ENCODE peak calls at places on chromosomes 13 and 19, in six cellular contexts. One of them, this sample, is unnamed.

GRCh38 chr19:43755256-43755801 is 567 bp upstream of the SMG9 start:
- DNase-seq in activated naive CD4-positive, alpha-beta T cell treated with anti-CD3 and anti-CD28 coated beads, Interleukin-2, amount 50 U/mL, for 72 hours: peak
- DNase-seq in anterior cingulate cortex: peak
- DNase-seq in NCI-H1092 treated with DMSO at 0.1 percent for 48 hours: peak
- DNase-seq in hypothalamus: peak
- DNase-seq in GM04504: no peak
- DNase-seq in this sample: no peak

GRCh38 chr19:54192972-54193371 is 1.9 kb downstream of the TSEN34 start:
- DNase-seq in activated naive CD4-positive, alpha-beta T cell treated with anti-CD3 and anti-CD28 coated beads, Interleukin-2, amount 50 U/mL, for 72 hours: no peak
- DNase-seq in anterior cingulate cortex: no peak
- DNase-seq in NCI-H1092 treated with DMSO at 0.1 percent for 48 hours: no peak
- DNase-seq in hypothalamus: no peak
- DNase-seq in GM04504: no peak
- DNase-seq in this sample: no peak

GRCh38 chr19:18333680-18334079 is 6.7 kb upstream of the PGPEP1 start:
- DNase-seq in activated naive CD4-positive, alpha-beta T cell treated with anti-CD3 and anti-CD28 coated beads, Interleukin-2, amount 50 U/mL, for 72 hours: no peak
- DNase-seq in anterior cingulate cortex: no peak
- DNase-seq in NCI-H1092 treated with DMSO at 0.1 percent for 48 hours: no peak
- DNase-seq in hypothalamus: no peak
- DNase-seq in GM04504: no peak
- DNase-seq in this sample: peak

GRCh38 chr13:97359181-97360057 is 74.5 kb upstream of the RAP2A start:
- DNase-seq in activated naive CD4-positive, alpha-beta T cell treated with anti-CD3 and anti-CD28 coated beads, Interleukin-2, amount 50 U/mL, for 72 hours: peak
- DNase-seq in anterior cingulate cortex: no peak
- DNase-seq in NCI-H1092 treated with DMSO at 0.1 percent for 48 hours: peak
- DNase-seq in hypothalamus: peak
- DNase-seq in GM04504: peak
- DNase-seq in this sample: peak

GRCh38 chr13:71758823-71759222 is 108.2 kb downstream of the DACH1 start:
- DNase-seq in activated naive CD4-positive, alpha-beta T cell treated with anti-CD3 and anti-CD28 coated beads, Interleukin-2, amount 50 U/mL, for 72 hours: no peak
- DNase-seq in anterior cingulate cortex: no peak
- DNase-seq in NCI-H1092 treated with DMSO at 0.1 percent for 48 hours: peak
- DNase-seq in hypothalamus: no peak
- DNase-seq in GM04504: no peak
- DNase-seq in this sample: peak

GRCh38 chr19:48480151-48480475 is 10.9 kb downstream of the CYTH2 start:
- DNase-seq in activated naive CD4-positive, alpha-beta T cell treated with anti-CD3 and anti-CD28 coated beads, Interleukin-2, amount 50 U/mL, for 72 hours: no peak
- DNase-seq in anterior cingulate cortex: no peak
- DNase-seq in NCI-H1092 treated with DMSO at 0.1 percent for 48 hours: no peak
- DNase-seq in hypothalamus: peak
- DNase-seq in GM04504: no peak
- DNase-seq in this sample: no peak

GRCh38 chr13:102870677-102871415 is 25.0 kb downstream of the ERCC5 start:
- DNase-seq in activated naive CD4-positive, alpha-beta T cell treated with anti-CD3 and anti-CD28 coated beads, Interleukin-2, amount 50 U/mL, for 72 hours: peak
- DNase-seq in anterior cingulate cortex: peak
- DNase-seq in NCI-H1092 treated with DMSO at 0.1 percent for 48 hours: peak
- DNase-seq in hypothalamus: peak
- DNase-seq in GM04504: peak
- DNase-seq in this sample: peak

GRCh38 chr13:62627226-62627625 is 1211.6 kb upstream of the PCDH20 start:
- DNase-seq in activated naive CD4-positive, alpha-beta T cell treated with anti-CD3 and anti-CD28 coated beads, Interleukin-2, amount 50 U/mL, for 72 hours: no peak
- DNase-seq in anterior cingulate cortex: no peak
- DNase-seq in NCI-H1092 treated with DMSO at 0.1 percent for 48 hours: no peak
- DNase-seq in hypothalamus: no peak
- DNase-seq in GM04504: no peak
- DNase-seq in this sample: no peak

GRCh38 chr13:30186644-30187431 is 120.5 kb downstream of the KATNAL1 start:
- DNase-seq in activated naive CD4-positive, alpha-beta T cell treated with anti-CD3 and anti-CD28 coated beads, Interleukin-2, amount 50 U/mL, for 72 hours: no peak
- DNase-seq in anterior cingulate cortex: no peak
- DNase-seq in NCI-H1092 treated with DMSO at 0.1 percent for 48 hours: peak
- DNase-seq in hypothalamus: no peak
- DNase-seq in GM04504: no peak
- DNase-seq in this sample: peak